ENCODE peak calls at places on chromosomes 3 and 15, in four cellular contexts. Y is T follicular helper cell, Q is non-pigmented ciliary epithelial cell, V is A549. U is an unnamed sample.

GRCh38 chr3:170117134-170117533 is 64.4 kb downstream of the PHC3 start:
- DNase-seq in Y (no peak), Q (no peak), V (peak), U (no peak)

GRCh38 chr15:40838756-40839155 is 5.1 kb upstream of the SPINT1 start:
- DNase-seq in Y (no peak), Q (no peak), V (no peak), U (no peak)

GRCh38 chr15:34616613-34617012 is 33.2 kb upstream of the GOLGA8B start:
- DNase-seq in Y (no peak), Q (peak), V (peak), U (peak)

GRCh38 chr15:50794102-50794501 is 28.6 kb upstream of the SPPL2A start:
- DNase-seq in Y (no peak), Q (no peak), V (no peak), U (no peak)

GRCh38 chr15:35506272-35506870 is 39.6 kb downstream of the DPH6 start:
- DNase-seq in Y (no peak), Q (no peak), V (no peak), U (no peak)

GRCh38 chr15:87498545-87498944 is 758.0 kb downstream of the NTRK3 start:
- DNase-seq in Y (no peak), Q (peak), V (no peak), U (no peak)

GRCh38 chr15:72205273-72205672 is 7.7 kb upstream of the GRAMD2A start:
- DNase-seq in Y (no peak), Q (no peak), V (no peak), U (no peak)

GRCh38 chr15:40549894-40550293 is 14.9 kb downstream of the CCDC32 start:
- DNase-seq in Y (no peak), Q (no peak), V (no peak), U (no peak)

GRCh38 chr3:142608615-142609014 is 12.4 kb downstream of the PLS1 start:
- DNase-seq in Y (no peak), Q (no peak), V (no peak), U (no peak)

U was measured in NCI-H460.